ENCODE peak calls at places on chromosomes 16 and 17, in six cellular contexts. O is HL-60; L is NCI-H460; T is fibroblast of lung; S is effector CD4-positive, alpha-beta T cell; E is MV-4-11. M is an unnamed sample.

GRCh38 chr16:57159447-57159846 is 26.4 kb downstream of the PSME3IP1 start:
- DNase-seq in O (no peak), L (no peak), T (no peak), S (no peak), E (no peak), M (no peak)

GRCh38 chr16:35730251-35730650 is 2270.8 kb downstream of the TP53TG3F start:
- DNase-seq in O (no peak), L (no peak), T (no peak), S (no peak), E (no peak), M (no peak)

GRCh38 chr16:83473926-83474660 is 333.7 kb upstream of the HSBP1 start:
- DNase-seq in O (no peak), L (no peak), T (no peak), S (no peak), E (no peak), M (no peak)

GRCh38 chr16:72990003-72990521 is 57.9 kb downstream of the ZFHX3 start:
- DNase-seq in O (no peak), L (peak; percentile 17), T (peak; percentile 88), S (no peak), E (peak; percentile 10), M (peak; percentile 81)

GRCh38 chr17:49224198-49224996 is 6.2 kb downstream of the PHOSPHO1 start:
- DNase-seq in O (no peak), L (no peak), T (no peak), S (peak; percentile 32), E (no peak), M (no peak)

GRCh38 chr17:50961282-50962220 is 95.4 kb upstream of the TOB1 start:
- DNase-seq in O (no peak), L (no peak), T (no peak), S (no peak), E (no peak), M (no peak)

GRCh38 chr16:2237552-2238395 is 1.5 kb downstream of the DNASE1L2 start:
- DNase-seq in O (no peak), L (no peak), T (no peak), S (no peak), E (no peak), M (no peak)

GRCh38 chr16:58110590-58111330 is 18.4 kb downstream of the CFAP20 start:
- DNase-seq in O (no peak), L (no peak), T (no peak), S (no peak), E (no peak), M (peak; percentile 47)

GRCh38 chr17:57104461-57105175 is 19.6 kb downstream of the AKAP1 start:
- DNase-seq in O (no peak), L (no peak), T (no peak), S (no peak), E (no peak), M (peak; percentile 52)

GRCh38 chr16:19697756-19698318 is 20.2 kb downstream of the KNOP1 start:
- DNase-seq in O (no peak), L (no peak), T (no peak), S (no peak), E (no peak), M (no peak)

GRCh38 chr16:53892155-53892554 is 188.2 kb downstream of the FTO start:
- DNase-seq in O (peak; percentile 11), L (peak; percentile 67), T (peak; percentile 81), S (peak; percentile 8), E (peak; percentile 48), M (peak; percentile 51)

GRCh38 chr17:70687421-70687820 is 518.1 kb downstream of the KCNJ2 start:
- DNase-seq in O (no peak), L (no peak), T (no peak), S (no peak), E (no peak), M (no peak)

M was measured in mammary epithelial cell.